ENCODE peak calls at places on chromosomes 12 and 14, in four cellular contexts. One of them, this sample, is unnamed.

GRCh38 chr12:55929306-55929791 is 1.6 kb upstream of the DGKA start:
- DNase-seq in KG1: peak
- DNase-seq in mesendoderm: no peak
- DNase-seq in cardiac fibroblast: no peak
- DNase-seq in this sample: no peak

GRCh38 chr12:75781532-75782046 is 250.0 kb downstream of the PHLDA1 start:
- DNase-seq in cardiac fibroblast: peak
- DNase-seq in mesendoderm: no peak
- DNase-seq in KG1: no peak
- DNase-seq in this sample: no peak

GRCh38 chr14:92456215-92457017 is 57.2 kb upstream of the RIN3 start:
- DNase-seq in cardiac fibroblast: peak
- DNase-seq in KG1: no peak
- DNase-seq in mesendoderm: peak
- DNase-seq in this sample: peak

GRCh38 chr14:22852940-22853767 is 16.8 kb downstream of the MMP14 start:
- DNase-seq in KG1: peak
- DNase-seq in mesendoderm: peak
- DNase-seq in cardiac fibroblast: peak
- DNase-seq in this sample: peak

GRCh38 chr14:105867961-105868599 is 341.7 kb downstream of the TMEM121 start:
- DNase-seq in KG1: no peak
- DNase-seq in cardiac fibroblast: no peak
- DNase-seq in mesendoderm: no peak
- DNase-seq in this sample: no peak

GRCh38 chr12:21248679-21249078 is 86.0 kb downstream of the SLCO1A2 start:
- DNase-seq in KG1: no peak
- DNase-seq in mesendoderm: peak
- DNase-seq in cardiac fibroblast: peak
- DNase-seq in this sample: no peak

GRCh38 chr14:29166507-29166906 is 399.9 kb downstream of the FOXG1 start:
- DNase-seq in KG1: no peak
- DNase-seq in cardiac fibroblast: no peak
- DNase-seq in mesendoderm: peak
- DNase-seq in this sample: no peak

GRCh38 chr12:113497709-113498108 is 26.0 kb upstream of the LHX5 start:
- DNase-seq in KG1: no peak
- DNase-seq in mesendoderm: no peak
- DNase-seq in cardiac fibroblast: no peak
- DNase-seq in this sample: no peak

GRCh38 chr12:52080403-52081201 is 1.1 kb downstream of the SMIM41 start:
- DNase-seq in KG1: no peak
- DNase-seq in mesendoderm: no peak
- DNase-seq in cardiac fibroblast: no peak
- DNase-seq in this sample: no peak